ENCODE peak calls at places on chromosome 5, in six cellular contexts. E, P, Q, G, I and B are unnamed samples.

GRCh38 chr5:141560141-141560540 is 58.7 kb downstream of the DIAPH1 start:
- DNase-seq in E (peak; percentile 53), P (no peak), Q (no peak), G (no peak), I (peak; percentile 19), B (peak; percentile 37)

GRCh38 chr5:167777746-167778145 is 513.7 kb upstream of the WWC1 start:
- DNase-seq in E (peak; percentile 28), P (no peak), Q (no peak), G (no peak), I (peak; percentile 31), B (no peak)

GRCh38 chr5:77168884-77169254 is 41.6 kb upstream of the PDE8B start:
- DNase-seq in E (peak; percentile 12), P (no peak), Q (no peak), G (no peak), I (no peak), B (no peak)

GRCh38 chr5:77380636-77381035 is 111.5 kb downstream of the WDR41 start:
- DNase-seq in E (no peak), P (no peak), Q (no peak), G (no peak), I (no peak), B (no peak)

GRCh38 chr5:24161559-24161958 is 483.2 kb downstream of the CDH10 start:
- DNase-seq in E (no peak), P (no peak), Q (no peak), G (no peak), I (peak; percentile 4), B (no peak)

GRCh38 chr5:111296570-111296969 is 72.4 kb downstream of the CAMK4 start:
- DNase-seq in E (no peak), P (no peak), Q (no peak), G (no peak), I (no peak), B (no peak)

GRCh38 chr5:116754556-116754955 is 179.9 kb upstream of the SEMA6A start:
- DNase-seq in E (no peak), P (no peak), Q (no peak), G (no peak), I (no peak), B (no peak)

GRCh38 chr5:72559866-72560766 is 52.9 kb upstream of the ZNF366 start:
- DNase-seq in E (peak; percentile 38), P (no peak), Q (no peak), G (no peak), I (peak; percentile 22), B (no peak)

GRCh38 chr5:60377826-60378225 is 322.1 kb downstream of the DEPDC1B start:
- DNase-seq in E (no peak), P (no peak), Q (no peak), G (no peak), I (peak; percentile 18), B (peak; percentile 47)

GRCh38 chr5:124742983-124743533 is 3.4 kb downstream of the ZNF608 start:
- DNase-seq in E (peak; percentile 84), P (no peak), Q (no peak), G (no peak), I (peak; percentile 87), B (peak; percentile 80)

GRCh38 chr5:167049043-167049663 is 1242.3 kb upstream of the WWC1 start:
- DNase-seq in E (peak; percentile 71), P (no peak), Q (no peak), G (no peak), I (peak; percentile 71), B (peak; percentile 6)

GRCh38 chr5:141992349-141992963 is 20.4 kb downstream of the GNPDA1 start:
- DNase-seq in E (peak; percentile 79), P (no peak), Q (no peak), G (no peak), I (peak; percentile 67), B (peak; percentile 76)

GRCh38 chr5:875931-876330 is 16.7 kb downstream of the BRD9 start:
- DNase-seq in E (no peak), P (peak; percentile 59), Q (peak; percentile 59), G (no peak), I (no peak), B (no peak)

GRCh38 chr5:147391781-147392180 is 118.1 kb downstream of the DPYSL3 start:
- DNase-seq in E (peak; percentile 88), P (no peak), Q (no peak), G (no peak), I (peak; percentile 96), B (peak; percentile 91)

GRCh38 chr5:115494570-115495289 is 49.8 kb downstream of the FEM1C start:
- DNase-seq in E (no peak), P (no peak), Q (no peak), G (no peak), I (peak; percentile 56), B (peak; percentile 6)

GRCh38 chr5:13359326-13359725 is 585.2 kb downstream of the DNAH5 start:
- DNase-seq in E (peak; percentile 1), P (no peak), Q (no peak), G (no peak), I (peak; percentile 47), B (peak; percentile 52)

GRCh38 chr5:36648426-36648825 is 42.0 kb downstream of the SLC1A3 start:
- DNase-seq in E (no peak), P (no peak), Q (no peak), G (no peak), I (no peak), B (no peak)

GRCh38 chr5:139642213-139642612 is 5.9 kb upstream of the CXXC5 start:
- DNase-seq in E (no peak), P (peak; percentile 57), Q (peak; percentile 47), G (no peak), I (no peak), B (no peak)

GRCh38 chr5:62496876-62497275 is 81.7 kb upstream of the LRRC70 start:
- DNase-seq in E (no peak), P (no peak), Q (no peak), G (no peak), I (no peak), B (no peak)

GRCh38 chr5:174412374-174412773 is 312.0 kb upstream of the MSX2 start:
- DNase-seq in E (no peak), P (no peak), Q (no peak), G (no peak), I (no peak), B (no peak)

GRCh38 chr5:127112347-127112864 is 39.1 kb upstream of the C5orf63 start:
- DNase-seq in E (peak; percentile 10), P (no peak), Q (no peak), G (no peak), I (peak; percentile 61), B (peak; percentile 10)

GRCh38 chr5:177103523-177104253 is 17.0 kb downstream of the FGFR4 start:
- DNase-seq in E (peak; percentile 29), P (peak; percentile 55), Q (no peak), G (no peak), I (peak; percentile 16), B (no peak)

GRCh38 chr5:96528816-96529474 is 95.9 kb upstream of the PCSK1 start:
- DNase-seq in E (no peak), P (no peak), Q (no peak), G (no peak), I (no peak), B (no peak)

GRCh38 chr5:174173766-174174165 is 128.3 kb downstream of the NSG2 start:
- DNase-seq in E (no peak), P (no peak), Q (no peak), G (no peak), I (no peak), B (no peak)

GRCh38 chr5:170109059-170110031 is 3.6 kb downstream of the FOXI1 start:
- DNase-seq in E (no peak), P (no peak), Q (no peak), G (no peak), I (no peak), B (no peak)

GRCh38 chr5:152632380-152632779 is 227.3 kb upstream of the NMUR2 start:
- DNase-seq in E (no peak), P (no peak), Q (no peak), G (no peak), I (no peak), B (no peak)

DNA sequence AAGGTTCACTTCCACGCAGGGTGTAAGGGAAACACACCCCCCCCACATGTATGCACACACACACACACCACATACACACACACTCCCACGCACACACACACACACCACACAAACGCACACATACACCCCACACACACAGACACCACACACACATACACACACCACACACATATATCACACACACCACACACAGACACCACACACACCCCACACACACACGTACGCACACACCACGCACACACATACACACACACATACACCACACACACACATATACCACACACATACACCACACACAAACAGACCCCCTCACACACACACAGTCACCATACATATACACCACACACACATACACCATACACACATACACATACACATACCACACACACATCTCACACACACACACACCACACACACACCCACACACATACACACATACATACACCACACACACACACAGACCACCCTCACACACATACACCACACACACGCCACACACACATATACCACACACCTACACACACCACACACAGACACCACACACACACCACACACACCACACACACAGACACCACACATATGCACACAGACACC is 44.3 kb upstream of the NEURL1B start:
- DNase-seq in E (no peak), P (no peak), Q (no peak), G (no peak), I (no peak), B (no peak)
- H3K4me3 ChIP-seq in E (no peak overlapping the region), P (no peak overlapping the region), Q (no peak overlapping the region), G (no peak overlapping the region), I (no peak overlapping the region), B (no peak overlapping the region)

GRCh38 chr5:114266374-114266773 is 95.5 kb upstream of the KCNN2 start:
- DNase-seq in E (no peak), P (no peak), Q (no peak), G (no peak), I (no peak), B (no peak)
- TF ChIP-seq CTCF in E (no peak), P (no peak), Q (no peak), G (no peak), I (no peak), B (no peak)

DNA sequence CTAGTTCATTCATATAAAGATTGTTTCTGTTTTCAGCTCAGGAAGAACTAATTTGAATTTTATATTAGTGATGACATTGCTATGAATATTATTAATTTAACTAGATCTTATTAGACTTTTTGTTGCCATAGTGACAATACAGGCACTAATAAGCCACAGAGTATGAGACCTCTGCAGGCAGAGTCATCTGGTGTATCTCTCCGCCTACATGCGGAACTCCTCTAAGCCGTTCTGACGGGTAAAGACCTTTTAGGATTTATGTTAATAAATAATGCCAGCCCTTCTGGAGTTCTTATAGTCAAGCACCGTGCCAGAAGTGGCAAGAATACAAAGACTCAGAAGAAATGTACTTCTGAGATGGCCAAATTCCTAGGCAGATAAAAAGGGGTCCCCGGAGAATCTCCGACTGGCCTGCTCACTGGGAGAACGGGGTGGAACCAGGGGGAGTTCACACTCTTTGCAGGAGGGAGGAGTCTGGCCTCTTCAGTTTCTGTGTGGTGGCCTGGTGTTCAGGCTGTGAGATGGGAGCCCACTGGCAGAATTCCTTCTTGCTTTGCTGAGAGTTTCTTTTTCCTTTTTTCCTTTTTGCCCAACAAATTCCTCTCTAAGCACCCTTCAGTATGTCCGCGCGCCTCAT is 85.1 kb upstream of the IL12B start:
- DNase-seq in E (no peak), P (no peak), Q (no peak), G (no peak), I (peak; percentile 25), B (peak; percentile 12)
- H3K4me3 ChIP-seq in E (no peak overlapping the region), P (no peak overlapping the region), Q (no peak overlapping the region), G (no peak overlapping the region), I (no peak overlapping the region), B (no peak overlapping the region)

GRCh38 chr5:39580702-39581498 is 156.1 kb upstream of the DAB2 start:
- DNase-seq in E (peak; percentile 69), P (no peak), Q (no peak), G (no peak), I (peak; percentile 88), B (peak; percentile 90)

GRCh38 chr5:39579750-39580149 is 155.0 kb upstream of the DAB2 start:
- DNase-seq in E (no peak), P (no peak), Q (no peak), G (no peak), I (no peak), B (no peak)

GRCh38 chr5:39584921-39585320 is 160.1 kb upstream of the DAB2 start:
- DNase-seq in E (peak; percentile 20), P (no peak), Q (no peak), G (no peak), I (peak; percentile 37), B (peak; percentile 67)

GRCh38 chr5:39578887-39579497 is 154.2 kb upstream of the DAB2 start:
- DNase-seq in E (peak; percentile 69), P (no peak), Q (no peak), G (no peak), I (peak; percentile 54), B (peak; percentile 72)
- TF ChIP-seq CTCF in E (peak; percentile 47), P (peak; percentile 51), Q (peak; percentile 53), G (peak; percentile 87), I (peak; percentile 49), B (peak; percentile 48)